ENCODE peak calls at places on chromosomes 6 and 20, in seven cellular contexts. F is Caki2; J is neural crest cell; A is heart left ventricle; P is stimulated activated CD4-positive, alpha-beta T cell treated with anti-CD3 and anti-CD28 coated beads, Interleukin-4, amount 100 ng/mL, for 48 hours; O is heart right ventricle; V is CD4-positive, alpha-beta T cell. D is an unnamed sample.

GRCh38 chr20:38536310-38536709 is 44.7 kb upstream of the ADIG start:
- DNase-seq in F (no peak), J (no peak), A (no peak), P (no peak), O (no peak), V (no peak), D (no peak)

GRCh38 chr20:3003416-3003815 is 40.0 kb upstream of the GNRH2 start:
- DNase-seq in F (no peak), J (no peak), A (no peak), P (no peak), O (no peak), V (no peak), D (no peak)

GRCh38 chr6:142945446-142946180 is 637 bp upstream of the HIVEP2 start:
- DNase-seq in F (peak), J (peak), A (peak), P (peak), O (peak), V (peak), D (peak)

GRCh38 chr6:72560721-72561593 is 60.9 kb upstream of the KCNQ5 start:
- DNase-seq in F (no peak), J (no peak), A (no peak), P (no peak), O (no peak), V (no peak), D (no peak)

GRCh38 chr20:58701431-58702160 is 9.0 kb downstream of the NPEPL1 start:
- DNase-seq in F (no peak), J (no peak), A (no peak), P (no peak), O (no peak), V (no peak), D (no peak)

GRCh38 chr6:122838060-122838780 is 49.2 kb downstream of the SMPDL3A start:
- DNase-seq in F (no peak), J (no peak), A (no peak), P (no peak), O (no peak), V (no peak), D (no peak)

GRCh38 chr20:47282864-47283263 is 73.6 kb downstream of the ZMYND8 start:
- DNase-seq in F (no peak), J (no peak), A (no peak), P (no peak), O (no peak), V (no peak), D (peak)

GRCh38 chr6:5091646-5092045 is 6.5 kb downstream of the PPP1R3G start:
- DNase-seq in F (no peak), J (no peak), A (no peak), P (no peak), O (no peak), V (no peak), D (no peak)

GRCh38 chr6:112203577-112204349 is 50.6 kb downstream of the LAMA4 start:
- DNase-seq in F (peak), J (no peak), A (no peak), P (no peak), O (no peak), V (no peak), D (no peak)

GRCh38 chr6:29675561-29675960 is 5.4 kb downstream of the ZFP57 start:
- DNase-seq in F (no peak), J (no peak), A (no peak), P (no peak), O (no peak), V (no peak), D (no peak)

GRCh38 chr6:112017760-112018537 is 36.0 kb upstream of the CCN6 start:
- DNase-seq in F (no peak), J (no peak), A (no peak), P (no peak), O (no peak), V (no peak), D (no peak)

GRCh38 chr6:20455175-20456075 is 53.7 kb downstream of the E2F3 start:
- DNase-seq in F (no peak), J (no peak), A (no peak), P (no peak), O (no peak), V (no peak), D (no peak)